ENCODE peak calls at places on chromosomes 16 and 17, in eight cellular contexts. S is Ammon's horn, H is aorta, C is SHP77, B is HEK293T, O is HT1080, M is frontal cortex, P is endodermal cell. W is an unnamed sample.

GRCh38 chr16:87844374-87844733 is 25.0 kb downstream of the SLC7A5 start:
- DNase-seq in S (no peak), H (no peak), C (no peak), B (no peak), O (no peak), M (no peak), P (peak; percentile 85), W (no peak)

GRCh38 chr17:50355701-50356341 is 9.9 kb downstream of the XYLT2 start:
- DNase-seq in S (no peak), H (peak; percentile 72), C (no peak), B (no peak), O (no peak), M (no peak), P (peak; percentile 40), W (no peak)

GRCh38 chr17:3935140-3935542 is 18.9 kb upstream of the P2RX1 start:
- DNase-seq in S (no peak), H (no peak), C (peak; percentile 93), B (peak; percentile 84), O (peak; percentile 58), M (no peak), P (peak; percentile 96), W (no peak)

GRCh38 chr16:68707341-68708152 is 29.5 kb upstream of the CDH1 start:
- DNase-seq in S (no peak), H (no peak), C (peak; percentile 49), B (no peak), O (peak; percentile 86), M (no peak), P (peak; percentile 93), W (peak; percentile 77)

GRCh38 chr16:27699540-27699939 is 149.6 kb downstream of the KATNIP start:
- DNase-seq in S (no peak), H (peak; percentile 60), C (no peak), B (no peak), O (no peak), M (no peak), P (no peak), W (no peak)

GRCh38 chr16:85522842-85523601 is 90.1 kb upstream of the GSE1 start:
- DNase-seq in S (no peak), H (no peak), C (peak; percentile 31), B (no peak), O (peak; percentile 55), M (no peak), P (no peak), W (peak; percentile 94)

GRCh38 chr16:66030036-66030435 is 336.5 kb upstream of the CDH5 start:
- DNase-seq in S (no peak), H (no peak), C (no peak), B (no peak), O (no peak), M (no peak), P (peak; percentile 52), W (no peak)

GRCh38 chr16:4634768-4635167 is 10.1 kb downstream of the MGRN1 start:
- DNase-seq in S (no peak), H (no peak), C (no peak), B (no peak), O (no peak), M (no peak), P (peak; percentile 10), W (no peak)

GRCh38 chr17:82020874-82021727 is 1.6 kb downstream of the CENPX start:
- DNase-seq in S (peak; percentile 88), H (peak; percentile 92), C (peak; percentile 88), B (no peak), O (peak; percentile 74), M (peak; percentile 84), P (peak; percentile 85), W (peak; percentile 29)

GRCh38 chr17:16148596-16148995 is 66.7 kb downstream of the NCOR1 start:
- DNase-seq in S (no peak), H (no peak), C (no peak), B (no peak), O (no peak), M (no peak), P (no peak), W (no peak)

GRCh38 chr16:7257026-7257425 is 75.6 kb upstream of the RBFOX1 start:
- DNase-seq in S (no peak), H (no peak), C (no peak), B (no peak), O (no peak), M (no peak), P (no peak), W (no peak)

GRCh38 chr16:75254359-75254837 is 3.0 kb upstream of the BCAR1 start:
- DNase-seq in S (no peak), H (no peak), C (no peak), B (no peak), O (no peak), M (no peak), P (peak; percentile 88), W (no peak)

GRCh38 chr17:80069886-80070177 is 31.5 kb upstream of the GAA start:
- DNase-seq in S (no peak), H (no peak), C (no peak), B (no peak), O (no peak), M (no peak), P (no peak), W (no peak)

GRCh38 chr17:73549841-73550430 is 94.3 kb downstream of the SDK2 start:
- DNase-seq in S (no peak), H (no peak), C (peak; percentile 5), B (peak; percentile 29), O (no peak), M (no peak), P (no peak), W (no peak)

GRCh38 chr16:23486480-23486879 is 23.8 kb downstream of the GGA2 start:
- DNase-seq in S (no peak), H (no peak), C (no peak), B (no peak), O (no peak), M (no peak), P (no peak), W (no peak)

GRCh38 chr16:89033796-89034572 is 57.0 kb upstream of the CBFA2T3 start:
- DNase-seq in S (no peak), H (peak; percentile 46), C (no peak), B (no peak), O (no peak), M (no peak), P (no peak), W (no peak)

GRCh38 chr17:32283745-32284207 is 18.1 kb downstream of the RHBDL3 start:
- DNase-seq in S (peak; percentile 64), H (no peak), C (no peak), B (no peak), O (peak; percentile 36), M (no peak), P (peak; percentile 44), W (no peak)

GRCh38 chr17:81700353-81701287 is 2.5 kb upstream of the MRPL12 start:
- DNase-seq in S (no peak), H (no peak), C (no peak), B (no peak), O (no peak), M (no peak), P (no peak), W (no peak)

GRCh38 chr17:70022175-70022574 is 52.9 kb upstream of the KCNJ16 start:
- DNase-seq in S (peak; percentile 18), H (no peak), C (no peak), B (no peak), O (no peak), M (peak; percentile 8), P (no peak), W (no peak)

GRCh38 chr17:57485916-57486315 is 229.6 kb downstream of the MSI2 start:
- DNase-seq in S (no peak), H (no peak), C (no peak), B (no peak), O (no peak), M (no peak), P (no peak), W (no peak)

GRCh38 chr17:14318906-14319205 is 18.0 kb downstream of the HS3ST3B1 start:
- DNase-seq in S (no peak), H (no peak), C (no peak), B (no peak), O (no peak), M (no peak), P (peak; percentile 32), W (no peak)

GRCh38 chr16:12188674-12189249 is 212.2 kb downstream of the SNX29 start:
- DNase-seq in S (no peak), H (no peak), C (peak; percentile 32), B (no peak), O (no peak), M (no peak), P (no peak), W (no peak)

GRCh38 chr17:2856727-2857126 is 60.5 kb downstream of the RAP1GAP2 start:
- DNase-seq in S (no peak), H (no peak), C (peak; percentile 38), B (no peak), O (no peak), M (no peak), P (peak; percentile 66), W (no peak)

GRCh38 chr17:33297643-33298042 is 4.5 kb upstream of the ASIC2 start:
- DNase-seq in S (no peak), H (no peak), C (no peak), B (no peak), O (no peak), M (no peak), P (no peak), W (no peak)

GRCh38 chr16:79334127-79334526 is 266.4 kb downstream of the MAF start:
- DNase-seq in S (no peak), H (no peak), C (no peak), B (peak; percentile 58), O (no peak), M (no peak), P (peak; percentile 82), W (no peak)

GRCh38 chr16:2496223-2497115 is 17.3 kb upstream of the ATP6V0C start:
- DNase-seq in S (no peak), H (no peak), C (no peak), B (no peak), O (no peak), M (no peak), P (no peak), W (no peak)

GRCh38 chr16:57407521-57408353 is 3.2 kb downstream of the CCL17 start:
- DNase-seq in S (no peak), H (no peak), C (no peak), B (no peak), O (no peak), M (no peak), P (no peak), W (no peak)

GRCh38 chr16:58286280-58286679 is 8.5 kb downstream of the PRSS54 start:
- DNase-seq in S (no peak), H (no peak), C (no peak), B (no peak), O (no peak), M (no peak), P (no peak), W (no peak)

GRCh38 chr17:8709006-8709405 is 35.6 kb downstream of the CCDC42 start:
- DNase-seq in S (no peak), H (peak; percentile 22), C (no peak), B (no peak), O (no peak), M (no peak), P (peak; percentile 14), W (no peak)

GRCh38 chr16:58518083-58518979 is 3.0 kb downstream of the SETD6 start:
- DNase-seq in S (no peak), H (no peak), C (no peak), B (no peak), O (no peak), M (no peak), P (no peak), W (no peak)

GRCh38 chr17:82531431-82531881 is 11.9 kb downstream of the FOXK2 start:
- DNase-seq in S (no peak), H (no peak), C (no peak), B (no peak), O (peak; percentile 82), M (no peak), P (no peak), W (no peak)

GRCh38 chr17:68819465-68819864 is 135.7 kb downstream of the ABCA8 start:
- DNase-seq in S (peak; percentile 22), H (no peak), C (no peak), B (no peak), O (no peak), M (no peak), P (no peak), W (no peak)

GRCh38 chr17:72465191-72466024 is 344.6 kb downstream of the SOX9 start:
- DNase-seq in S (no peak), H (no peak), C (no peak), B (peak; percentile 18), O (peak; percentile 96), M (no peak), P (peak; percentile 83), W (peak; percentile 51)

GRCh38 chr17:74873874-74874614 is 1.2 kb upstream of the FDXR start:
- DNase-seq in S (no peak), H (no peak), C (peak; percentile 30), B (peak; percentile 40), O (no peak), M (no peak), P (no peak), W (no peak)

W was measured in NCI-H2171.